ENCODE peak calls at places on chromosomes 5 and 9, in six cellular contexts. Y is CD8-positive, alpha-beta memory T cell; H is IMR-90; S is hepatocyte; J is SK-N-SH; C is stomach. K is an unnamed sample.

GRCh38 chr5:137446611-137447010 is 52.5 kb downstream of the SPOCK1 start:
- DNase-seq in Y (no peak), H (no peak), S (no peak), J (no peak), C (no peak), K (no peak)

GRCh38 chr5:1282139-1282992 is 12.5 kb downstream of the TERT start:
- DNase-seq in Y (no peak), H (no peak), S (no peak), J (no peak), C (peak; percentile 63), K (no peak)

GRCh38 chr9:122374885-122375420 is 4.1 kb downstream of the PTGS1 start:
- DNase-seq in Y (no peak), H (peak; percentile 77), S (peak; percentile 78), J (peak; percentile 68), C (peak; percentile 85), K (peak; percentile 68)

GRCh38 chr5:118249386-118249785 is 739.0 kb downstream of the DTWD2 start:
- DNase-seq in Y (no peak), H (no peak), S (no peak), J (no peak), C (no peak), K (no peak)

GRCh38 chr5:159210306-159210722 is 961 bp upstream of the RNF145 start:
- DNase-seq in Y (no peak), H (no peak), S (peak; percentile 28), J (peak; percentile 9), C (no peak), K (no peak)

GRCh38 chr5:169272731-169273401 is 28.1 kb downstream of the SLIT3 start:
- DNase-seq in Y (no peak), H (no peak), S (no peak), J (no peak), C (no peak), K (no peak)

GRCh38 chr5:69484891-69485290 is 7.7 kb upstream of the OCLN start:
- DNase-seq in Y (no peak), H (peak; percentile 29), S (no peak), J (no peak), C (no peak), K (no peak)

GRCh38 chr5:95620030-95620869 is at the start of gene GPR150:
- DNase-seq in Y (peak; percentile 50), H (peak; percentile 37), S (peak; percentile 77), J (peak; percentile 87), C (peak; percentile 65), K (peak; percentile 63)

GRCh38 chr5:8611067-8611466 is 742.1 kb downstream of the MTRR start:
- DNase-seq in Y (no peak), H (no peak), S (no peak), J (no peak), C (no peak), K (no peak)

GRCh38 chr5:87411586-87412416 is 929 bp downstream of the CCNH start:
- DNase-seq in Y (no peak), H (peak; percentile 63), S (peak; percentile 59), J (peak; percentile 10), C (peak; percentile 26), K (no peak)

GRCh38 chr9:137731947-137732813 is 113.4 kb downstream of the EHMT1 start:
- DNase-seq in Y (no peak), H (no peak), S (no peak), J (no peak), C (no peak), K (no peak)

GRCh38 chr5:138953370-138954256 is 78.5 kb upstream of the LRRTM2 start:
- DNase-seq in Y (no peak), H (peak; percentile 54), S (peak; percentile 67), J (peak; percentile 90), C (peak; percentile 87), K (peak; percentile 87)

GRCh38 chr5:139104577-139105271 is 93.4 kb downstream of the SIL1 start:
- DNase-seq in Y (no peak), H (peak; percentile 90), S (peak; percentile 24), J (no peak), C (no peak), K (peak; percentile 43)

GRCh38 chr5:132059696-132060500 is 557 bp upstream of the IL3 start:
- DNase-seq in Y (no peak), H (no peak), S (no peak), J (peak; percentile 3), C (peak; percentile 19), K (peak; percentile 10)

GRCh38 chr9:72133365-72134035 is 15.7 kb upstream of the GDA start:
- DNase-seq in Y (no peak), H (no peak), S (peak; percentile 19), J (no peak), C (no peak), K (no peak)

GRCh38 chr5:151023047-151023615 is 2.7 kb downstream of the GPX3 start:
- DNase-seq in Y (no peak), H (peak; percentile 40), S (no peak), J (no peak), C (peak; percentile 74), K (no peak)

GRCh38 chr5:96823900-96824351 is 16.2 kb upstream of the ERAP1 start:
- DNase-seq in Y (no peak), H (peak; percentile 87), S (peak; percentile 55), J (peak; percentile 51), C (no peak), K (no peak)

GRCh38 chr5:36928947-36929346 is 52.4 kb downstream of the NIPBL start:
- DNase-seq in Y (no peak), H (peak; percentile 86), S (no peak), J (no peak), C (no peak), K (no peak)

GRCh38 chr9:129990269-129991005 is 52.6 kb downstream of the FNBP1 start:
- DNase-seq in Y (no peak), H (no peak), S (no peak), J (no peak), C (no peak), K (no peak)

GRCh38 chr9:110650991-110651411 is 17.6 kb upstream of the MUSK start:
- DNase-seq in Y (no peak), H (peak; percentile 99), S (peak; percentile 56), J (no peak), C (no peak), K (no peak)

DNA sequence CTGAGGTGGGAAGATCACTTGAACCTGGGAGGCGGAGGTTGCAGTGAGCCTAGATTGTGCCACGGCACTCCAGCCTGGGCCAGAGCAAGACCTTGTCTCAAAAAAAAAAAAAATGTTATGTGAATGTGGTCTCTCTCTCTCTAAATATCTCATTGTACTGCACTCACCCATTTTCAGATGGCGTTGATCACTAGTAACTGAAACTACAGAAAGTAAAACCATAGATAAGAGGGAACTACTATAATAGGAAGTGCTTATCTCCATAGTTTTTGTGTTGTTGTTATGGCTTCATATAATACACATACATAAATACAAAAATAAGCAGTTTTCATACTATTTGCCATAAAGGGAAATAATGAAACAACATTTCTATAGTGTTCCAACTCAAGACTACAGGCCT is 9.1 kb downstream of the IL31RA start:
- DNase-seq in Y (no peak), H (no peak), S (no peak), J (no peak), C (no peak), K (no peak)
- H3K27ac ChIP-seq in Y (no peak overlapping the region), H (no peak overlapping the region), S (no peak overlapping the region), J (no peak overlapping the region), C (no peak overlapping the region), K (no peak overlapping the region)

GRCh38 chr5:180849827-180850226 is 11.2 kb downstream of the ZFP62 start:
- DNase-seq in Y (no peak), H (no peak), S (no peak), J (no peak), C (no peak), K (no peak)
- H3K9me3 ChIP-seq in Y (peaks cover 25% of the 10 kb centered on the region), H (peaks cover 57% of the 10 kb centered on the region), S (peaks cover 41% of the 10 kb centered on the region), J (peaks cover 13% of the 10 kb centered on the region), C (peaks cover 39% of the 10 kb centered on the region), K (no peaks in the 10 kb centered on the region)

GRCh38 chr9:68975644-68976043 is 38.3 kb downstream of the PRKACG start:
- DNase-seq in Y (no peak), H (no peak), S (no peak), J (no peak), C (no peak), K (no peak)
- H3K27ac ChIP-seq in Y (no peak overlapping the region), H (no peak overlapping the region), S (peak overlapping the region; percentile 75), J (no peak overlapping the region), C (no peak overlapping the region), K (no peak overlapping the region)

GRCh38 chr5:141389153-141390042 is 1.9 kb downstream of the PCDHGB4 start:
- DNase-seq in Y (no peak), H (no peak), S (no peak), J (no peak), C (no peak), K (no peak)

GRCh38 chr5:141388661-141389060 is 1.2 kb downstream of the PCDHGB4 start:
- DNase-seq in Y (no peak), H (no peak), S (no peak), J (no peak), C (no peak), K (no peak)

GRCh38 chr5:141398608-141399007 is 861 bp downstream of the PCDHGB5 start:
- DNase-seq in Y (no peak), H (no peak), S (no peak), J (no peak), C (no peak), K (no peak)

GRCh38 chr5:141393267-141393666 is 834 bp downstream of the PCDHGA8 start:
- DNase-seq in Y (no peak), H (no peak), S (no peak), J (no peak), C (no peak), K (no peak)

GRCh38 chr5:141392429-141393198 is at the start of gene PCDHGA8:
- DNase-seq in Y (no peak), H (peak; percentile 49), S (no peak), J (no peak), C (no peak), K (no peak)
- H3K9me3 ChIP-seq in Y (no peaks in the 10 kb centered on the region), H (peaks cover 51% of the 10 kb centered on the region), S (peaks cover 63% of the 10 kb centered on the region), J (peaks cover 7% of the 10 kb centered on the region), C (peaks cover 94% of the 10 kb centered on the region), K (peaks cover 4% of the 10 kb centered on the region)

GRCh38 chr5:57298295-57298984 is 124.6 kb downstream of the GPBP1 start:
- DNase-seq in Y (peak; percentile 81), H (peak; percentile 84), S (peak; percentile 95), J (peak; percentile 45), C (peak; percentile 91), K (peak; percentile 80)
- H3K27ac ChIP-seq in Y (no peak overlapping the region), H (peak overlapping the region; percentile 42), S (peak overlapping the region; percentile 62), J (peak overlapping the region; percentile 63), C (no peak overlapping the region), K (no peak overlapping the region)

DNA sequence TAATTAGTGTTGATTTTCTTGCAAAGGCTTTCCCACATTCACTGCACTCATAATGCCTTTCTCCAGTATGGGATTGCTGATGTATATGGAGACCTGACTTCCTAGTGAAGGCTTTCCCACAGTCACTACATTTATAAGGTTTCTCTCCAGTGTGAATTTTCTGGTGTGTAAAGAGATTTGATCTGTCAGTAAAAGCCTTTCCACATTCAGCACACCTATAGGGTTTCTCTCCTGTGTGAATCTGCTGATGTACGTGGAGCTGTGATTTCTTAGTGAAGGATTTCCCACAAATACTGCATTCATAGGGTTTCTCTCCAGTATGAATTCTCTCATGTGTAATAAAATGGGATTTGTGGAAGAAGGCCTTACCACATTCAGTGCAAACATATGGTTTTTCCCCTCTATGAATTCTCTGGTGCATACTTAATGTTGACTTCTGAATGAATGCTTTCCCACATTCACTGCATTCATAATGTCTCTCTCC is 31.1 kb downstream of the ZNF484 start:
- DNase-seq in Y (no peak), H (no peak), S (no peak), J (no peak), C (no peak), K (no peak)
- H3K9me3 ChIP-seq in Y (peaks cover 35% of the 10 kb centered on the region), H (peaks cover 47% of the 10 kb centered on the region), S (peaks cover 52% of the 10 kb centered on the region), J (peaks cover 28% of the 10 kb centered on the region), C (peaks cover 96% of the 10 kb centered on the region), K (peaks cover 27% of the 10 kb centered on the region)

GRCh38 chr9:6758418-6759113 is 793 bp downstream of the KDM4C start:
- DNase-seq in Y (peak; percentile 46), H (peak; percentile 51), S (peak; percentile 75), J (peak; percentile 61), C (peak; percentile 66), K (peak; percentile 45)
- H3K27ac ChIP-seq in Y (peak overlapping the region; percentile 97), H (peak overlapping the region; percentile 68), S (peak overlapping the region; percentile 96), J (peak overlapping the region; percentile 96), C (peak overlapping the region; percentile 93), K (peak overlapping the region; percentile 91)

K was measured in WERI-Rb-1.